ENCODE peak calls at places on chromosomes 16 and 17, in ten cellular contexts. One of them, this sample, is unnamed.

GRCh38 chr16:81860310-81860709 is 81.2 kb downstream of the PLCG2 start:
- DNase-seq in body of pancreas: no peak
- DNase-seq in upper lobe of right lung: no peak
- DNase-seq in vagina: no peak
- DNase-seq in esophagus muscularis mucosa: no peak
- DNase-seq in thoracic aorta: no peak
- DNase-seq in tibial artery: no peak
- DNase-seq in mucosa of descending colon: no peak
- DNase-seq in HFF-Myc: no peak
- DNase-seq in lower leg skin: no peak
- DNase-seq in this sample: no peak

GRCh38 chr17:81578038-81578441 is 25.9 kb upstream of the FAAP100 start:
- DNase-seq in body of pancreas: no peak
- DNase-seq in upper lobe of right lung: no peak
- DNase-seq in vagina: no peak
- DNase-seq in esophagus muscularis mucosa: no peak
- DNase-seq in thoracic aorta: no peak
- DNase-seq in tibial artery: no peak
- DNase-seq in mucosa of descending colon: no peak
- DNase-seq in HFF-Myc: no peak
- DNase-seq in lower leg skin: no peak
- DNase-seq in this sample: no peak

GRCh38 chr17:64178011-64178825 is 48.3 kb upstream of the ERN1 start:
- DNase-seq in body of pancreas: peak
- DNase-seq in upper lobe of right lung: no peak
- DNase-seq in vagina: no peak
- DNase-seq in esophagus muscularis mucosa: no peak
- DNase-seq in thoracic aorta: no peak
- DNase-seq in tibial artery: no peak
- DNase-seq in mucosa of descending colon: no peak
- DNase-seq in HFF-Myc: no peak
- DNase-seq in lower leg skin: no peak
- DNase-seq in this sample: no peak

GRCh38 chr16:12450381-12450780 is 353.3 kb downstream of the CPPED1 start:
- DNase-seq in body of pancreas: no peak
- DNase-seq in upper lobe of right lung: no peak
- DNase-seq in vagina: no peak
- DNase-seq in esophagus muscularis mucosa: no peak
- DNase-seq in thoracic aorta: no peak
- DNase-seq in tibial artery: no peak
- DNase-seq in mucosa of descending colon: no peak
- DNase-seq in HFF-Myc: no peak
- DNase-seq in lower leg skin: no peak
- DNase-seq in this sample: no peak

GRCh38 chr16:10465821-10466220 is 80.0 kb downstream of the ATF7IP2 start:
- DNase-seq in body of pancreas: no peak
- DNase-seq in upper lobe of right lung: no peak
- DNase-seq in vagina: no peak
- DNase-seq in esophagus muscularis mucosa: no peak
- DNase-seq in thoracic aorta: no peak
- DNase-seq in tibial artery: no peak
- DNase-seq in mucosa of descending colon: no peak
- DNase-seq in HFF-Myc: no peak
- DNase-seq in lower leg skin: no peak
- DNase-seq in this sample: no peak

GRCh38 chr16:30032083-30032819 is 1.2 kb upstream of the TLCD3B start:
- DNase-seq in body of pancreas: peak
- DNase-seq in upper lobe of right lung: no peak
- DNase-seq in vagina: no peak
- DNase-seq in esophagus muscularis mucosa: no peak
- DNase-seq in thoracic aorta: no peak
- DNase-seq in tibial artery: no peak
- DNase-seq in mucosa of descending colon: no peak
- DNase-seq in HFF-Myc: peak
- DNase-seq in lower leg skin: no peak
- DNase-seq in this sample: no peak

GRCh38 chr17:37576281-37576680 is 32.9 kb downstream of the SYNRG start:
- DNase-seq in body of pancreas: no peak
- DNase-seq in upper lobe of right lung: no peak
- DNase-seq in vagina: no peak
- DNase-seq in esophagus muscularis mucosa: no peak
- DNase-seq in thoracic aorta: no peak
- DNase-seq in tibial artery: no peak
- DNase-seq in mucosa of descending colon: no peak
- DNase-seq in HFF-Myc: no peak
- DNase-seq in lower leg skin: no peak
- DNase-seq in this sample: no peak

GRCh38 chr17:10119203-10120112 is 78.9 kb downstream of the GAS7 start:
- DNase-seq in body of pancreas: peak
- DNase-seq in upper lobe of right lung: peak
- DNase-seq in vagina: no peak
- DNase-seq in esophagus muscularis mucosa: no peak
- DNase-seq in thoracic aorta: no peak
- DNase-seq in tibial artery: peak
- DNase-seq in mucosa of descending colon: peak
- DNase-seq in HFF-Myc: no peak
- DNase-seq in lower leg skin: peak
- DNase-seq in this sample: no peak

GRCh38 chr17:3447625-3448024 is 14.0 kb upstream of the OR1E2 start:
- DNase-seq in body of pancreas: no peak
- DNase-seq in upper lobe of right lung: no peak
- DNase-seq in vagina: no peak
- DNase-seq in esophagus muscularis mucosa: no peak
- DNase-seq in thoracic aorta: no peak
- DNase-seq in tibial artery: no peak
- DNase-seq in mucosa of descending colon: no peak
- DNase-seq in HFF-Myc: no peak
- DNase-seq in lower leg skin: no peak
- DNase-seq in this sample: no peak

GRCh38 chr16:30185683-30186421 is 2.5 kb downstream of the CORO1A start:
- DNase-seq in body of pancreas: peak
- DNase-seq in upper lobe of right lung: peak
- DNase-seq in vagina: no peak
- DNase-seq in esophagus muscularis mucosa: peak
- DNase-seq in thoracic aorta: no peak
- DNase-seq in tibial artery: peak
- DNase-seq in mucosa of descending colon: peak
- DNase-seq in HFF-Myc: no peak
- DNase-seq in lower leg skin: peak
- DNase-seq in this sample: peak

GRCh38 chr17:73340093-73340596 is 28.3 kb upstream of the CDC42EP4 start:
- DNase-seq in body of pancreas: no peak
- DNase-seq in upper lobe of right lung: no peak
- DNase-seq in vagina: no peak
- DNase-seq in esophagus muscularis mucosa: no peak
- DNase-seq in thoracic aorta: no peak
- DNase-seq in tibial artery: peak
- DNase-seq in mucosa of descending colon: no peak
- DNase-seq in HFF-Myc: peak
- DNase-seq in lower leg skin: no peak
- DNase-seq in this sample: peak

GRCh38 chr16:11233727-11234376 is 22.2 kb downstream of the SOCS1 start:
- DNase-seq in body of pancreas: no peak
- DNase-seq in upper lobe of right lung: no peak
- DNase-seq in vagina: no peak
- DNase-seq in esophagus muscularis mucosa: no peak
- DNase-seq in thoracic aorta: no peak
- DNase-seq in tibial artery: no peak
- DNase-seq in mucosa of descending colon: no peak
- DNase-seq in HFF-Myc: no peak
- DNase-seq in lower leg skin: no peak
- DNase-seq in this sample: no peak

GRCh38 chr16:86816930-86817625 is 238.7 kb downstream of the FOXL1 start:
- DNase-seq in body of pancreas: no peak
- DNase-seq in upper lobe of right lung: no peak
- DNase-seq in vagina: no peak
- DNase-seq in esophagus muscularis mucosa: no peak
- DNase-seq in thoracic aorta: no peak
- DNase-seq in tibial artery: no peak
- DNase-seq in mucosa of descending colon: no peak
- DNase-seq in HFF-Myc: no peak
- DNase-seq in lower leg skin: peak
- DNase-seq in this sample: no peak

GRCh38 chr16:29757950-29758466 is 12.2 kb upstream of the C16orf54 start:
- DNase-seq in body of pancreas: no peak
- DNase-seq in upper lobe of right lung: no peak
- DNase-seq in vagina: no peak
- DNase-seq in esophagus muscularis mucosa: no peak
- DNase-seq in thoracic aorta: no peak
- DNase-seq in tibial artery: no peak
- DNase-seq in mucosa of descending colon: no peak
- DNase-seq in HFF-Myc: no peak
- DNase-seq in lower leg skin: no peak
- DNase-seq in this sample: no peak

DNA sequence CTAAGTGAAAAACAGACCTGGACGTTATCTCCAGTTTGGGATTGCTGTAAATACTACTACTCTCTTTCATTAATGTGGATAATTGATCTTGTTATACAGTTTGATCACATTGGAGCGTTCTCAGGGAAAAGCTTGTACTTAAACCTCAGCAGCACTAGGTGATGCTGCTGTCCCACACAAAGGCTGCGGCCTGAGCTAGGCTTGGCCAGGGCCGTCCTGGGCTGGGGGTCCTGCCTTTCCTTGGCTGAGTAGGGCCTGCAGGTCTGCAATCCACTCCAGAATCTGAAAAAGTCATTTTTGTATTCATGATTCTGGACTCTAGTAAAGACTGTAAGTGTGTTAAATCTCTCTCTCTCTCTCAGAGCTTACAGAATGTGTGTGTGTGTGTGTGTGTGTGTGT is 23.7 kb upstream of the PMFBP1 start:
- DNase-seq in body of pancreas: no peak
- DNase-seq in upper lobe of right lung: no peak
- DNase-seq in vagina: no peak
- DNase-seq in esophagus muscularis mucosa: no peak
- DNase-seq in thoracic aorta: no peak
- DNase-seq in tibial artery: no peak
- DNase-seq in mucosa of descending colon: no peak
- DNase-seq in HFF-Myc: no peak
- DNase-seq in lower leg skin: no peak
- DNase-seq in this sample: no peak
- TF ChIP-seq CTCF in body of pancreas: no peak
- TF ChIP-seq CTCF in upper lobe of right lung: no peak
- TF ChIP-seq CTCF in vagina: no peak
- TF ChIP-seq CTCF in esophagus muscularis mucosa: no peak
- TF ChIP-seq CTCF in thoracic aorta: no peak
- TF ChIP-seq CTCF in tibial artery: no peak
- TF ChIP-seq CTCF in mucosa of descending colon: no peak
- TF ChIP-seq CTCF in HFF-Myc: peak
- TF ChIP-seq CTCF in lower leg skin: no peak
- TF ChIP-seq CTCF in this sample: no peak

GRCh38 chr17:42111901-42112551 is 488 bp downstream of the DHX58 start:
- DNase-seq in body of pancreas: peak
- DNase-seq in upper lobe of right lung: peak
- DNase-seq in vagina: no peak
- DNase-seq in esophagus muscularis mucosa: no peak
- DNase-seq in thoracic aorta: no peak
- DNase-seq in tibial artery: peak
- DNase-seq in mucosa of descending colon: peak
- DNase-seq in HFF-Myc: no peak
- DNase-seq in lower leg skin: no peak
- DNase-seq in this sample: no peak
- H3K4me3 ChIP-seq in body of pancreas: peak
- H3K4me3 ChIP-seq in upper lobe of right lung: peak
- H3K4me3 ChIP-seq in vagina: peak
- H3K4me3 ChIP-seq in esophagus muscularis mucosa: peak
- H3K4me3 ChIP-seq in thoracic aorta: peak
- H3K4me3 ChIP-seq in tibial artery: peak
- H3K4me3 ChIP-seq in mucosa of descending colon: peak
- H3K4me3 ChIP-seq in HFF-Myc: peak
- H3K4me3 ChIP-seq in lower leg skin: peak
- H3K4me3 ChIP-seq in this sample: peak

DNA sequence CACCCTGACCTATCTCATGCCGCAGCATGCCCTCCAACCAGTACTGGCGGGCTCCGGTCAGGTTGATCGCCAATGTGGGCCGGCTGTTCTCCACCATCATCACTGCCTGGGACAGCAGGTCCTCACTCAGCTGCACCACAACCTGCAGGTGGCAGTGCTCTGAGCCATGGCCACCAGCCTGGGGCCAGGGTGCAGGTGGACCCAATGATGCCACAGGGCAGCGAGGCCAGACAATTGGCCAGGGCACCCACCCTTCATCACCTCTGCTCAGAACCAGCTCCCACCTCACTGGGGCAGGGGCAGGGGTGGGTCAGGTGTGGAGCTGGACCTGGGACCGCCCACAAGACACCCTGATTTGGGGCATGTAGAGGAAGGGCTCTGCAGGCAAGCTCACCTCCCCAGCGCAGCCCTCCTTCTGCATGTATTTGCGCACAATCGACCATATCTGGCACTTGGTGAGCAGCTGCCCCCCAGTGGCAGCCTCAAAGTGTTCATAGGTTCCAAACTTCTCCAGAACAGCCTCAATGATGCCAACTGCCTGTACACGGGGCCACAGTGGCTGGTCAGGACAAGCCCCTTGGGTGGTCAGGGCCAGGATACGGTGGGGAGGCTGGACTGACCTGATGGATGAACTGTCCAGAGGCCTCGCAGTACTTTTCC is 4.2 kb downstream of the MATCAP1 start:
- DNase-seq in body of pancreas: no peak
- DNase-seq in upper lobe of right lung: no peak
- DNase-seq in vagina: no peak
- DNase-seq in esophagus muscularis mucosa: no peak
- DNase-seq in thoracic aorta: no peak
- DNase-seq in tibial artery: no peak
- DNase-seq in mucosa of descending colon: no peak
- DNase-seq in HFF-Myc: no peak
- DNase-seq in lower leg skin: peak
- DNase-seq in this sample: no peak
- TF ChIP-seq CTCF in body of pancreas: no peak
- TF ChIP-seq CTCF in upper lobe of right lung: no peak
- TF ChIP-seq CTCF in vagina: no peak
- TF ChIP-seq CTCF in esophagus muscularis mucosa: no peak
- TF ChIP-seq CTCF in thoracic aorta: no peak
- TF ChIP-seq CTCF in tibial artery: no peak
- TF ChIP-seq CTCF in mucosa of descending colon: no peak
- TF ChIP-seq CTCF in HFF-Myc: peak
- TF ChIP-seq CTCF in lower leg skin: no peak
- TF ChIP-seq CTCF in this sample: no peak

DNA sequence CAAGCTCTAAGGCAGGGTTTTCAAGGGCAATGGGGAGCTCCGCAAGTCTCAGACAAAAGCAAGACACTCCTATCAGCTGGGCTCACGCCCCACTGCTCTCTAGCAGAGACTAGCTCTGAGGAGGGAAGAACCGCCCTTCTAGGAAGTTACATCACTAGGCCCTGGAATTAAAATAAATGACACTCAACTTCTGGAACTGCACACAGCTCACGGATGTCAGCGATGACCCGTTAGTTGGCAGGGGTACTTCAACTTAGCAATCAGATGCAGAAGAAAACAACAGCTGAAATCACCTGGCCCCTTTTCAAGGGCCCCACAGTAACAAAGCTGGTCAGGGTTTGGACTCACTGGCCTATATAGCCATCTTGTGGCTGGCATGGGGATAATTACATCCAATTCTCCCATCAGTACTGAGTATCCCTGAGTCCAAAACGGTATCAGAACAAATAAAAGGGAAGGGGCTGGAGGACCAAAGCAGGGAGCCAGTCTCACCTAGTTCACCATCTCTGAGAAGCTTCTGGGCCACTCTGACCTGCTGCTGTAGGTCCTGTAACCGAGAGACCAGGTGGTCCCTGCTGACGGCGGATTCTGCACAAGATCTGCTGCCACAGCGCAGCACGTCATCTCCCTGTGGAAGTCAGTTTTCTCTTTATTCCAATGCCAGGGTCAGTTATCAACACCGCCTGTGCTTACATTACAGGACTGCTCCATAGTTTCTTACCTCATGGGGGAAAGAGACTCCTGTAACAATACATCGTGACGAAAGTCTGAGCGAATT is 22.2 kb downstream of the SERPINF1 start:
- DNase-seq in body of pancreas: peak
- DNase-seq in upper lobe of right lung: peak
- DNase-seq in vagina: no peak
- DNase-seq in esophagus muscularis mucosa: peak
- DNase-seq in thoracic aorta: peak
- DNase-seq in tibial artery: peak
- DNase-seq in mucosa of descending colon: peak
- DNase-seq in HFF-Myc: peak
- DNase-seq in lower leg skin: peak
- DNase-seq in this sample: peak
- H3K4me3 ChIP-seq in body of pancreas: no peak
- H3K4me3 ChIP-seq in upper lobe of right lung: peak
- H3K4me3 ChIP-seq in vagina: no peak
- H3K4me3 ChIP-seq in esophagus muscularis mucosa: peak
- H3K4me3 ChIP-seq in thoracic aorta: peak
- H3K4me3 ChIP-seq in tibial artery: peak
- H3K4me3 ChIP-seq in mucosa of descending colon: no peak
- H3K4me3 ChIP-seq in HFF-Myc: no peak
- H3K4me3 ChIP-seq in lower leg skin: no peak
- H3K4me3 ChIP-seq in this sample: no peak

This sample was measured in ascending aorta.